ENCODE peak calls at places on chromosomes 12 and 14, in five cellular contexts. R, J, G, Z and N are unnamed samples.

GRCh38 chr14:61512026-61512425 is 183.3 kb upstream of the HIF1A start:
- DNase-seq in G (no peak), R (no peak), Z (no peak), J (no peak), N (no peak)

GRCh38 chr14:29521526-29522137 is 406.0 kb downstream of the PRKD1 start:
- DNase-seq in Z (peak; percentile 20), R (peak; percentile 76), J (no peak), G (peak; percentile 51), N (no peak)

GRCh38 chr12:108899145-108899544 is 19.3 kb downstream of the DAO start:
- DNase-seq in G (no peak), J (no peak), Z (no peak), R (no peak), N (no peak)

GRCh38 chr14:22848391-22849164 is 12.2 kb downstream of the MMP14 start:
- DNase-seq in J (peak; percentile 86), G (no peak), Z (no peak), R (peak; percentile 48), N (peak; percentile 84)

GRCh38 chr12:87216436-87216835 is 812.8 kb downstream of the C12orf50 start:
- DNase-seq in G (no peak), J (no peak), R (no peak), Z (no peak), N (no peak)

GRCh38 chr14:94081386-94081820 is 293 bp downstream of the IFI27L1 start:
- DNase-seq in J (no peak), R (no peak), Z (no peak), G (peak; percentile 17), N (no peak)

GRCh38 chr12:67710582-67710981 is 62.0 kb downstream of the DYRK2 start:
- DNase-seq in J (no peak), R (no peak), Z (no peak), G (peak; percentile 83), N (no peak)

GRCh38 chr14:65594153-65594881 is 181.8 kb downstream of the FUT8 start:
- DNase-seq in R (no peak), Z (no peak), G (peak; percentile 76), J (no peak), N (peak; percentile 37)

GRCh38 chr12:1879633-1880032 is 38.8 kb downstream of the CACNA2D4 start:
- DNase-seq in Z (no peak), G (no peak), R (no peak), J (no peak), N (peak; percentile 35)

GRCh38 chr12:74339211-74339610 is 198.4 kb upstream of the ATXN7L3B start:
- DNase-seq in Z (no peak), G (no peak), J (no peak), R (no peak), N (no peak)

GRCh38 chr14:59870277-59871165 is at the start of gene RTN1:
- DNase-seq in Z (peak; percentile 87), G (peak; percentile 81), R (peak; percentile 85), J (peak; percentile 73), N (peak; percentile 88)

GRCh38 chr14:22339277-22339676 is 249.7 kb downstream of the DAD1 start:
- DNase-seq in G (no peak), J (peak; percentile 88), Z (no peak), R (no peak), N (no peak)

GRCh38 chr14:89315493-89316456 is 101.3 kb downstream of the FOXN3 start:
- DNase-seq in G (no peak), J (no peak), R (no peak), Z (no peak), N (no peak)

GRCh38 chr12:94873368-94874085 is 130.0 kb downstream of the NDUFA12 start:
- DNase-seq in J (peak; percentile 56), R (peak; percentile 73), Z (peak; percentile 63), G (no peak), N (peak; percentile 80)

GRCh38 chr12:14239350-14239934 is 126.0 kb upstream of the ATF7IP start:
- DNase-seq in Z (peak; percentile 69), J (no peak), G (peak; percentile 63), R (peak; percentile 67), N (no peak)

GRCh38 chr12:3633396-3633795 is 119.5 kb downstream of the CRACR2A start:
- DNase-seq in R (no peak), J (no peak), Z (no peak), G (no peak), N (no peak)

GRCh38 chr12:3630621-3631271 is 122.2 kb downstream of the CRACR2A start:
- DNase-seq in G (no peak), R (no peak), Z (no peak), J (no peak), N (no peak)

GRCh38 chr12:3631272-3631637 is 121.7 kb downstream of the CRACR2A start:
- DNase-seq in R (no peak), Z (no peak), G (no peak), J (no peak), N (no peak)

GRCh38 chr12:3634348-3634747 is 118.6 kb downstream of the CRACR2A start:
- DNase-seq in Z (no peak), R (peak; percentile 18), G (no peak), J (no peak), N (no peak)

GRCh38 chr12:3632256-3633240 is 120.4 kb downstream of the CRACR2A start:
- DNase-seq in G (peak; percentile 33), Z (no peak), J (no peak), R (no peak), N (no peak)
- H3K27ac ChIP-seq in G (no peak overlapping the region), Z (no peak overlapping the region), J (no peak overlapping the region), R (no peak overlapping the region), N (no peak overlapping the region)

GRCh38 chr12:7189398-7190267 is at the start of gene PEX5:
- DNase-seq in J (peak; percentile 95), R (peak; percentile 97), G (peak; percentile 89), Z (peak; percentile 94), N (peak; percentile 96)
- H3K27ac ChIP-seq in J (peak within 1 kb of the TSS; percentile 99), R (no peak within 1 kb of the TSS), G (peak within 1 kb of the TSS; percentile 88), Z (peak within 1 kb of the TSS; percentile 18), N (peak within 1 kb of the TSS; percentile 98)

DNA sequence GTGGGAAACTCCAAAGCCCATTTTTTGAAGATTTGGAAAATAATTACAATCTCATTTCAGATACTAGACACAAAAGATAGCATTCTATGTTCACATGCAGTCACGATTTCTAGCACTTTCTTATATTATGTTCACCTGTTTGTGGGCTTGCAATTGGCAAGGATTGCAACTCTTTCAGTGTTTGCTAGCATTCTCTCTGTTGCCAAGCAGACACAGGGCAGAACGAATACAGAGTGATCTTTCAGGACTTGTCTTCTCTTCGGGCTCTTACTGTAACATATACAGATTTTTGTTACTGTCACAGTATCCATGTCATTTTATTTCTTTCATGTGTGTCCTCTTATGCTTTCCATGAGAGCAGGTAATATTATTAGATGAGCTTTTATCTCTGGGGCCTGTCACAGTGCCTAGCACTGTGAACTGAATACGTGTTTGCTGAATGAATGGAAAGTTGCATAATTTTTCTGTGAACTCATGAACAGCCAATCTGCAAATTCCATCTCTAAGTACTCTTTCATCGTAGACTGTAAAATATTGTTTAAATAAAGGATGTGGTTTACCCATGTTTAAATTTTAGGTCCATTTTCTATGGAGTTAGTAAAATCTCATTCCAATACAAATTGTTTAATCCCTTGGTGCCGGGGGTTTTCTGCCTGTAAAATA is 105.1 kb downstream of the BMP4 start:
- DNase-seq in G (peak; percentile 19), J (no peak), Z (no peak), R (no peak), N (no peak)
- H3K27ac ChIP-seq in G (peak overlapping the region; percentile 30), J (no peak overlapping the region), Z (no peak overlapping the region), R (no peak overlapping the region), N (no peak overlapping the region)

GRCh38 chr14:64400829-64401459 is 12.8 kb downstream of the MTHFD1 start:
- DNase-seq in J (no peak), Z (no peak), R (no peak), G (no peak), N (no peak)
- H3K27ac ChIP-seq in J (no peak overlapping the region), Z (no peak overlapping the region), R (peak overlapping the region; percentile 50), G (no peak overlapping the region), N (no peak overlapping the region)

GRCh38 chr12:130166306-130166705 is 4.0 kb downstream of the FZD10 start:
- DNase-seq in G (no peak), J (no peak), Z (no peak), R (no peak), N (no peak)

GRCh38 chr12:130164216-130164542 is 1.9 kb downstream of the FZD10 start:
- DNase-seq in R (no peak), Z (no peak), J (no peak), G (no peak), N (no peak)

GRCh38 chr12:130162771-130163460 is 652 bp downstream of the FZD10 start:
- DNase-seq in G (no peak), Z (peak; percentile 9), R (no peak), J (no peak), N (peak; percentile 68)

GRCh38 chr12:130163461-130164215 is 1.4 kb downstream of the FZD10 start:
- DNase-seq in G (no peak), R (no peak), Z (no peak), J (no peak), N (peak; percentile 66)

GRCh38 chr12:130164931-130165330 is 2.7 kb downstream of the FZD10 start:
- DNase-seq in Z (no peak), J (no peak), G (no peak), R (no peak), N (peak; percentile 11)
- H3K27ac ChIP-seq in Z (no peak overlapping the region), J (no peak overlapping the region), G (no peak overlapping the region), R (no peak overlapping the region), N (no peak overlapping the region)